ENCODE peak calls at places on chromosomes 13 and 19, in seven cellular contexts. One of them, this sample, is unnamed.

GRCh38 chr19:14112809-14113385 is 4.7 kb downstream of the PRKACA start:
- DNase-seq in IMR-90: no peak
- DNase-seq in NT2/D1: no peak
- DNase-seq in K562: no peak
- DNase-seq in fibroblast of lung: no peak
- DNase-seq in colonic mucosa: no peak
- DNase-seq in mesenchymal stem cell: no peak
- DNase-seq in this sample: no peak

GRCh38 chr19:14390548-14390947 is 9.3 kb downstream of the ADGRE5 start:
- DNase-seq in NT2/D1: no peak
- DNase-seq in IMR-90: no peak
- DNase-seq in K562: no peak
- DNase-seq in mesenchymal stem cell: no peak
- DNase-seq in fibroblast of lung: no peak
- DNase-seq in colonic mucosa: no peak
- DNase-seq in this sample: no peak

GRCh38 chr19:50427318-50427925 is 5.3 kb upstream of the MYBPC2 start:
- DNase-seq in K562: no peak
- DNase-seq in NT2/D1: no peak
- DNase-seq in fibroblast of lung: no peak
- DNase-seq in mesenchymal stem cell: no peak
- DNase-seq in colonic mucosa: no peak
- DNase-seq in IMR-90: no peak
- DNase-seq in this sample: no peak

GRCh38 chr13:102970542-102970941 is 95.7 kb downstream of the SLC10A2 start:
- DNase-seq in NT2/D1: no peak
- DNase-seq in fibroblast of lung: no peak
- DNase-seq in colonic mucosa: no peak
- DNase-seq in K562: no peak
- DNase-seq in mesenchymal stem cell: no peak
- DNase-seq in IMR-90: no peak
- DNase-seq in this sample: no peak

GRCh38 chr19:41696402-41697197 is 8.5 kb upstream of the CEACAM7 start:
- DNase-seq in K562: no peak
- DNase-seq in colonic mucosa: peak
- DNase-seq in NT2/D1: no peak
- DNase-seq in IMR-90: no peak
- DNase-seq in fibroblast of lung: no peak
- DNase-seq in mesenchymal stem cell: no peak
- DNase-seq in this sample: no peak

GRCh38 chr19:41999071-41999877 is 5.2 kb upstream of the ATP1A3 start:
- DNase-seq in NT2/D1: no peak
- DNase-seq in K562: no peak
- DNase-seq in fibroblast of lung: no peak
- DNase-seq in mesenchymal stem cell: no peak
- DNase-seq in colonic mucosa: no peak
- DNase-seq in IMR-90: no peak
- DNase-seq in this sample: peak

GRCh38 chr13:111337206-111337605 is 16.8 kb downstream of the TEX29 start:
- DNase-seq in colonic mucosa: no peak
- DNase-seq in mesenchymal stem cell: peak
- DNase-seq in fibroblast of lung: peak
- DNase-seq in NT2/D1: no peak
- DNase-seq in K562: no peak
- DNase-seq in IMR-90: peak
- DNase-seq in this sample: no peak

GRCh38 chr13:70950664-70951063 is 842.4 kb upstream of the KLHL1 start:
- DNase-seq in colonic mucosa: no peak
- DNase-seq in IMR-90: no peak
- DNase-seq in mesenchymal stem cell: no peak
- DNase-seq in K562: no peak
- DNase-seq in NT2/D1: no peak
- DNase-seq in fibroblast of lung: no peak
- DNase-seq in this sample: no peak

GRCh38 chr19:46898731-46899130 is 37.9 kb downstream of the ARHGAP35 start:
- DNase-seq in IMR-90: peak
- DNase-seq in mesenchymal stem cell: peak
- DNase-seq in K562: no peak
- DNase-seq in NT2/D1: no peak
- DNase-seq in colonic mucosa: no peak
- DNase-seq in fibroblast of lung: peak
- DNase-seq in this sample: no peak

GRCh38 chr13:18991054-18991453 is 190.6 kb downstream of the TUBA3C start:
- DNase-seq in K562: no peak
- DNase-seq in IMR-90: no peak
- DNase-seq in mesenchymal stem cell: no peak
- DNase-seq in colonic mucosa: no peak
- DNase-seq in fibroblast of lung: no peak
- DNase-seq in NT2/D1: no peak
- DNase-seq in this sample: no peak

GRCh38 chr19:2756921-2757881 is 17.4 kb upstream of the SLC39A3 start:
- DNase-seq in mesenchymal stem cell: no peak
- DNase-seq in IMR-90: no peak
- DNase-seq in NT2/D1: no peak
- DNase-seq in colonic mucosa: no peak
- DNase-seq in K562: no peak
- DNase-seq in fibroblast of lung: no peak
- DNase-seq in this sample: no peak

GRCh38 chr13:41139296-41139966 is 6.8 kb upstream of the KBTBD6 start:
- DNase-seq in K562: no peak
- DNase-seq in colonic mucosa: no peak
- DNase-seq in NT2/D1: no peak
- DNase-seq in fibroblast of lung: peak
- DNase-seq in mesenchymal stem cell: no peak
- DNase-seq in IMR-90: peak
- DNase-seq in this sample: no peak

GRCh38 chr19:7619671-7620441 is 9.5 kb downstream of the XAB2 start:
- DNase-seq in colonic mucosa: no peak
- DNase-seq in fibroblast of lung: no peak
- DNase-seq in K562: no peak
- DNase-seq in IMR-90: no peak
- DNase-seq in mesenchymal stem cell: no peak
- DNase-seq in NT2/D1: no peak
- DNase-seq in this sample: no peak

GRCh38 chr13:44303681-44304432 is 69.8 kb upstream of the SERP2 start:
- DNase-seq in colonic mucosa: no peak
- DNase-seq in NT2/D1: no peak
- DNase-seq in IMR-90: no peak
- DNase-seq in fibroblast of lung: no peak
- DNase-seq in K562: no peak
- DNase-seq in mesenchymal stem cell: no peak
- DNase-seq in this sample: no peak

GRCh38 chr19:14473915-14474578 is 1.1 kb downstream of the PTGER1 start:
- DNase-seq in mesenchymal stem cell: no peak
- DNase-seq in colonic mucosa: peak
- DNase-seq in IMR-90: no peak
- DNase-seq in NT2/D1: no peak
- DNase-seq in fibroblast of lung: no peak
- DNase-seq in K562: no peak
- DNase-seq in this sample: no peak

GRCh38 chr19:35495107-35496064 is 5.1 kb upstream of the KRTDAP start:
- DNase-seq in colonic mucosa: peak
- DNase-seq in IMR-90: peak
- DNase-seq in mesenchymal stem cell: peak
- DNase-seq in K562: peak
- DNase-seq in fibroblast of lung: peak
- DNase-seq in NT2/D1: no peak
- DNase-seq in this sample: peak

DNA sequence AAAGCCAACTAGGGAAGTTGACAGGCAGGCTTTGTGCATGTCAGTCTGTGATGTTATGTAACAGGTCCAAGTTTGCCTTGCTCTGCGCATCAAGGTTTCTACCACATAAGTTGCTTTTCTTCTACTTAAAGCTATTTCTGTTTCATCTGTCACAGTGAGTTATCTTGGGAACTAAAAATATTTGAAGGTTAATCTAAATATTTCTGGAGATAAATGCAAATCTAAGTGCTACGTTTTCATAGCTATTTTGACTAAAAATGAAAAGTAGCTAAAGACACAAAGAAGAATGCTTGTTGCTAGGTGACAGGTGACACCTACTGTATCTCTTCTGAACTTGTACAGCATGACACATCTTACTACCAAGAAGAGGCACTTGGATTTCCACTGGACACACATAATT is 135.6 kb downstream of the KLF12 start:
- DNase-seq in mesenchymal stem cell: no peak
- DNase-seq in IMR-90: no peak
- DNase-seq in NT2/D1: no peak
- DNase-seq in fibroblast of lung: no peak
- DNase-seq in colonic mucosa: no peak
- DNase-seq in K562: no peak
- DNase-seq in this sample: no peak
- H3K9ac ChIP-seq in mesenchymal stem cell: no peak
- H3K9ac ChIP-seq in IMR-90: no peak
- H3K9ac ChIP-seq in NT2/D1: no peak
- H3K9ac ChIP-seq in fibroblast of lung: no peak
- H3K9ac ChIP-seq in colonic mucosa: no peak
- H3K9ac ChIP-seq in K562: no peak
- H3K9ac ChIP-seq in this sample: no peak

GRCh38 chr19:56476093-56476492 is 1.1 kb downstream of the ZNF667 start:
- DNase-seq in IMR-90: no peak
- DNase-seq in mesenchymal stem cell: no peak
- DNase-seq in NT2/D1: no peak
- DNase-seq in K562: no peak
- DNase-seq in colonic mucosa: no peak
- DNase-seq in fibroblast of lung: no peak
- DNase-seq in this sample: no peak

GRCh38 chr19:56476671-56477428 is at the start of gene ZNF667:
- DNase-seq in colonic mucosa: peak
- DNase-seq in K562: no peak
- DNase-seq in mesenchymal stem cell: peak
- DNase-seq in IMR-90: peak
- DNase-seq in NT2/D1: no peak
- DNase-seq in fibroblast of lung: peak
- DNase-seq in this sample: peak

DNA sequence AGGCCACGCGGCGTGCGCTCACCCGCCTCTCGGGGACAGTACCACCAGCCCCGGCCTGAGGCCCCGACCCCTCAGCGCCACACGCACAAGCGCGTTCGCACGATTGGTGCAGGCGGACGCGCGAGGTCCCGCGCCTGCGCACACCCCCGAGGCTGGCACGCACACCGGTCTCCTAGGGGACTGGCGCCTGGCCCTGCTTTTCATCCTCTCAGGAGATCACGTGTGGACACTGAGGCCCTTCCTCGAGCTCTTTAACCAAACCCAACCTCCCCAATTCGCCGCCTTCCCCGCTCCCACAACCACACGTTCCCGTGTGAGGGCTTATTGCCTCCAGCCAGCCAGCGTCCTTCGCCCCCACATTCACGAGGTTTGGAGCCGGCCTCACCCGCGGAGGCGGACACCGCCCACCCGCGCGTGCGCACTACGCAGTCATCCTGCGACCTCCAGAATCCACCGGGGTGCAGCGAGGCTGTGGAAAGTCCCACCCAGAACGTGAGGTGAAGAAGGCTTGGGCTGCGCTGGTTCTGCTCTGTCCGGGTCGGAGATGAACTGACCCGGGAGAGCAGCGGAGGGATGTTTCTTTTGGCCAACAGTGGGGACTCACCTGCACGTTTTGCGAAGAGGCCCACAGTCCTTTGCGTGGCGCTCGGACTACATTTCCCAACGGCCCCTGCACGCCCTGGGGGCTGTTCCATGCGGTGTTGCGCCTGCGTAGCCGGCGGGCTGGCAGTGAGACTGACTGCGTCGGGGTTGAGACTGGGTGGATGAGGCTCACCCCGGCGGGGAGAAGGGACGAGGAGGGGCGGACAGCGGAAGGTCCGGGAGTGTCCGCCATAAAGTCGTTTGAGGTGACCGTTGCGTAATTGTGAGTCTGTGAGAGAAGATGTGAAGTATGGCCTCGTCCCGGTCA is 539 bp upstream of the ZNF667 start:
- DNase-seq in K562: peak
- DNase-seq in NT2/D1: peak
- DNase-seq in mesenchymal stem cell: peak
- DNase-seq in colonic mucosa: peak
- DNase-seq in IMR-90: peak
- DNase-seq in fibroblast of lung: peak
- DNase-seq in this sample: peak
- H3K9ac ChIP-seq in K562: no peak
- H3K9ac ChIP-seq in NT2/D1: peak
- H3K9ac ChIP-seq in mesenchymal stem cell: peak
- H3K9ac ChIP-seq in colonic mucosa: no peak
- H3K9ac ChIP-seq in IMR-90: peak
- H3K9ac ChIP-seq in fibroblast of lung: peak
- H3K9ac ChIP-seq in this sample: no peak

GRCh38 chr19:11377237-11377636 is 2.8 kb downstream of the SWSAP1 start:
- DNase-seq in K562: peak
- DNase-seq in fibroblast of lung: peak
- DNase-seq in colonic mucosa: no peak
- DNase-seq in mesenchymal stem cell: peak
- DNase-seq in IMR-90: peak
- DNase-seq in NT2/D1: no peak
- DNase-seq in this sample: no peak
- H3K9ac ChIP-seq in K562: no peak
- H3K9ac ChIP-seq in fibroblast of lung: no peak
- H3K9ac ChIP-seq in colonic mucosa: no peak
- H3K9ac ChIP-seq in mesenchymal stem cell: peak
- H3K9ac ChIP-seq in IMR-90: no peak
- H3K9ac ChIP-seq in NT2/D1: no peak
- H3K9ac ChIP-seq in this sample: no peak

GRCh38 chr19:5567360-5567970 is at the start of gene TINCR:
- DNase-seq in NT2/D1: no peak
- DNase-seq in colonic mucosa: no peak
- DNase-seq in fibroblast of lung: no peak
- DNase-seq in IMR-90: no peak
- DNase-seq in mesenchymal stem cell: no peak
- DNase-seq in K562: no peak
- DNase-seq in this sample: peak
- H3K9ac ChIP-seq in NT2/D1: peak
- H3K9ac ChIP-seq in colonic mucosa: no peak
- H3K9ac ChIP-seq in fibroblast of lung: no peak
- H3K9ac ChIP-seq in IMR-90: no peak
- H3K9ac ChIP-seq in mesenchymal stem cell: no peak
- H3K9ac ChIP-seq in K562: no peak
- H3K9ac ChIP-seq in this sample: no peak

DNA sequence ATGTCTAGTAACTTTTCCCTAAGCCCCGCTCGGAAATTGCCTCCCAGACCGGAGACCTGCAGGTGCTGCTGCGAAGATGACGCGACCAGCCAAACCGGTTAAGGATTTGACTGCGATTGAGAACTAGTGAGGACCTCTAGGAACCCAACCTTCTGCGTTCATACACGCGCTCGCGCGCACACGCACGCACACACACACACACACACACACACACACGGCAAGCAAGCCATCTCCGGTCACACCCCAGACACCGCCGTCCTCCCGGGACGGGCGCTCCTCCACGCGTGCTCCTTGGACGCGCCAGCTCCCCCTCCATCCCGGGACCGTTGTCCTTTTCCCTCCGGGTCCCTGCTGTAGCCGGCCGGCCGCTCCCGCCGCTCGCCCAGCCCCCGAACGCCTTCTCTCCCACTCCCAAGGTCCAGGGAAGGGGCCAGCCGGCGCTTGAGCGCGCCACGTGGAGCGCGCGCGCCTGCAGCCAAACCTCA is 1.2 kb downstream of the TBC1D4 start:
- DNase-seq in NT2/D1: no peak
- DNase-seq in K562: peak
- DNase-seq in colonic mucosa: peak
- DNase-seq in IMR-90: peak
- DNase-seq in fibroblast of lung: peak
- DNase-seq in mesenchymal stem cell: peak
- DNase-seq in this sample: peak
- H3K9ac ChIP-seq in NT2/D1: peak
- H3K9ac ChIP-seq in K562: no peak
- H3K9ac ChIP-seq in colonic mucosa: peak
- H3K9ac ChIP-seq in IMR-90: peak
- H3K9ac ChIP-seq in fibroblast of lung: peak
- H3K9ac ChIP-seq in mesenchymal stem cell: peak
- H3K9ac ChIP-seq in this sample: no peak